ENCODE peak calls at places on chromosomes 4 and X, in five cellular contexts. One of them, this sample, is unnamed.
A peak's percentile ranks its signal among the peaks of the same experiment; 100 is the strongest.

GRCh38 chr4:128349921-128350320 is 62.3 kb upstream of the PGRMC2 start:
- DNase-seq in activated CD8-positive, alpha-beta memory T cell treated with anti-CD3 and anti-CD28 coated beads, Interleukin-2, amount 10 ng/mL, durations not matched to agents 7 days and 5 days: no peak
- DNase-seq in stimulated activated CD8-positive, alpha-beta memory T cell treated with anti-CD3 and anti-CD28 coated beads, Interleukin-15, amount 100 ng/mL, for 4 hours: no peak
- DNase-seq in HEK293T: no peak
- DNase-seq in Panc1: no peak
- DNase-seq in this sample: no peak

GRCh38 chr4:126778348-126778747 is 854.4 kb upstream of the INTU start:
- DNase-seq in activated CD8-positive, alpha-beta memory T cell treated with anti-CD3 and anti-CD28 coated beads, Interleukin-2, amount 10 ng/mL, durations not matched to agents 7 days and 5 days: no peak
- DNase-seq in stimulated activated CD8-positive, alpha-beta memory T cell treated with anti-CD3 and anti-CD28 coated beads, Interleukin-15, amount 100 ng/mL, for 4 hours: no peak
- DNase-seq in HEK293T: no peak
- DNase-seq in Panc1: no peak
- DNase-seq in this sample: no peak

GRCh38 chr4:152942346-152942745 is 6.2 kb downstream of the FHDC1 start:
- DNase-seq in activated CD8-positive, alpha-beta memory T cell treated with anti-CD3 and anti-CD28 coated beads, Interleukin-2, amount 10 ng/mL, durations not matched to agents 7 days and 5 days: no peak
- DNase-seq in stimulated activated CD8-positive, alpha-beta memory T cell treated with anti-CD3 and anti-CD28 coated beads, Interleukin-15, amount 100 ng/mL, for 4 hours: no peak
- DNase-seq in HEK293T: no peak
- DNase-seq in Panc1: no peak
- DNase-seq in this sample: no peak

GRCh38 chr4:22471999-22472434 is 43.8 kb downstream of the ADGRA3 start:
- DNase-seq in activated CD8-positive, alpha-beta memory T cell treated with anti-CD3 and anti-CD28 coated beads, Interleukin-2, amount 10 ng/mL, durations not matched to agents 7 days and 5 days: no peak
- DNase-seq in stimulated activated CD8-positive, alpha-beta memory T cell treated with anti-CD3 and anti-CD28 coated beads, Interleukin-15, amount 100 ng/mL, for 4 hours: no peak
- DNase-seq in HEK293T: no peak
- DNase-seq in Panc1: no peak
- DNase-seq in this sample: no peak

GRCh38 chrX:23666282-23666681 is 1.0 kb upstream of the PRDX4 start:
- DNase-seq in activated CD8-positive, alpha-beta memory T cell treated with anti-CD3 and anti-CD28 coated beads, Interleukin-2, amount 10 ng/mL, durations not matched to agents 7 days and 5 days: no peak
- DNase-seq in stimulated activated CD8-positive, alpha-beta memory T cell treated with anti-CD3 and anti-CD28 coated beads, Interleukin-15, amount 100 ng/mL, for 4 hours: no peak
- DNase-seq in HEK293T: no peak
- DNase-seq in Panc1: no peak
- DNase-seq in this sample: no peak

GRCh38 chr4:7541414-7541810 is 106.7 kb upstream of the PSAPL1 start:
- DNase-seq in activated CD8-positive, alpha-beta memory T cell treated with anti-CD3 and anti-CD28 coated beads, Interleukin-2, amount 10 ng/mL, durations not matched to agents 7 days and 5 days: no peak
- DNase-seq in stimulated activated CD8-positive, alpha-beta memory T cell treated with anti-CD3 and anti-CD28 coated beads, Interleukin-15, amount 100 ng/mL, for 4 hours: no peak
- DNase-seq in HEK293T: no peak
- DNase-seq in Panc1: no peak
- DNase-seq in this sample: no peak

GRCh38 chrX:16240231-16240905 is 73.1 kb downstream of the MAGEB17 start:
- DNase-seq in activated CD8-positive, alpha-beta memory T cell treated with anti-CD3 and anti-CD28 coated beads, Interleukin-2, amount 10 ng/mL, durations not matched to agents 7 days and 5 days: no peak
- DNase-seq in stimulated activated CD8-positive, alpha-beta memory T cell treated with anti-CD3 and anti-CD28 coated beads, Interleukin-15, amount 100 ng/mL, for 4 hours: no peak
- DNase-seq in HEK293T: no peak
- DNase-seq in Panc1: no peak
- DNase-seq in this sample: no peak

GRCh38 chrX:138794285-138794684 is 82.8 kb upstream of the FGF13 start:
- DNase-seq in activated CD8-positive, alpha-beta memory T cell treated with anti-CD3 and anti-CD28 coated beads, Interleukin-2, amount 10 ng/mL, durations not matched to agents 7 days and 5 days: no peak
- DNase-seq in stimulated activated CD8-positive, alpha-beta memory T cell treated with anti-CD3 and anti-CD28 coated beads, Interleukin-15, amount 100 ng/mL, for 4 hours: no peak
- DNase-seq in HEK293T: no peak
- DNase-seq in Panc1: no peak
- DNase-seq in this sample: no peak

GRCh38 chrX:22800360-22800759 is 199.4 kb upstream of the DDX53 start:
- DNase-seq in activated CD8-positive, alpha-beta memory T cell treated with anti-CD3 and anti-CD28 coated beads, Interleukin-2, amount 10 ng/mL, durations not matched to agents 7 days and 5 days: no peak
- DNase-seq in stimulated activated CD8-positive, alpha-beta memory T cell treated with anti-CD3 and anti-CD28 coated beads, Interleukin-15, amount 100 ng/mL, for 4 hours: no peak
- DNase-seq in HEK293T: no peak
- DNase-seq in Panc1: no peak
- DNase-seq in this sample: no peak

GRCh38 chr4:178387756-178388155 is 945.5 kb upstream of the AGA start:
- DNase-seq in activated CD8-positive, alpha-beta memory T cell treated with anti-CD3 and anti-CD28 coated beads, Interleukin-2, amount 10 ng/mL, durations not matched to agents 7 days and 5 days: no peak
- DNase-seq in stimulated activated CD8-positive, alpha-beta memory T cell treated with anti-CD3 and anti-CD28 coated beads, Interleukin-15, amount 100 ng/mL, for 4 hours: no peak
- DNase-seq in HEK293T: no peak
- DNase-seq in Panc1: no peak
- DNase-seq in this sample: no peak

GRCh38 chr4:121246698-121247097 is 82.6 kb upstream of the TNIP3 start:
- DNase-seq in activated CD8-positive, alpha-beta memory T cell treated with anti-CD3 and anti-CD28 coated beads, Interleukin-2, amount 10 ng/mL, durations not matched to agents 7 days and 5 days: no peak
- DNase-seq in stimulated activated CD8-positive, alpha-beta memory T cell treated with anti-CD3 and anti-CD28 coated beads, Interleukin-15, amount 100 ng/mL, for 4 hours: no peak
- DNase-seq in HEK293T: no peak
- DNase-seq in Panc1: no peak
- DNase-seq in this sample: no peak

GRCh38 chr4:39631700-39632079 is 7.0 kb downstream of the SMIM14 start:
- DNase-seq in activated CD8-positive, alpha-beta memory T cell treated with anti-CD3 and anti-CD28 coated beads, Interleukin-2, amount 10 ng/mL, durations not matched to agents 7 days and 5 days: no peak
- DNase-seq in stimulated activated CD8-positive, alpha-beta memory T cell treated with anti-CD3 and anti-CD28 coated beads, Interleukin-15, amount 100 ng/mL, for 4 hours: no peak
- DNase-seq in HEK293T: no peak
- DNase-seq in Panc1: no peak
- DNase-seq in this sample: no peak

GRCh38 chrX:25968920-25969319 is 169.2 kb upstream of the MAGEB18 start:
- DNase-seq in activated CD8-positive, alpha-beta memory T cell treated with anti-CD3 and anti-CD28 coated beads, Interleukin-2, amount 10 ng/mL, durations not matched to agents 7 days and 5 days: no peak
- DNase-seq in stimulated activated CD8-positive, alpha-beta memory T cell treated with anti-CD3 and anti-CD28 coated beads, Interleukin-15, amount 100 ng/mL, for 4 hours: no peak
- DNase-seq in HEK293T: peak; percentile 65
- DNase-seq in Panc1: no peak
- DNase-seq in this sample: no peak